ENCODE peak calls at places on chromosomes 6 and 20, in four cellular contexts. A is cardiac muscle cell, X is neural progenitor cell, F is thoracic aorta. E is an unnamed sample.

GRCh38 chr6:43521836-43522235 is 4.9 kb downstream of the POLR1C start:
- DNase-seq in X (no peak), A (no peak), F (no peak), E (no peak)

GRCh38 chr6:80021591-80021990 is 17.1 kb downstream of the TTK start:
- DNase-seq in X (no peak), F (no peak), A (no peak), E (no peak)

GRCh38 chr6:158539363-158539762 is 20.5 kb upstream of the TMEM181 start:
- DNase-seq in X (no peak), F (no peak), A (no peak), E (no peak)

GRCh38 chr6:168150551-168151444 is 71.8 kb upstream of the FRMD1 start:
- DNase-seq in X (peak), A (peak), F (no peak), E (peak)

GRCh38 chr6:16505711-16506362 is 255.4 kb downstream of the ATXN1 start:
- DNase-seq in F (no peak), A (no peak), X (no peak), E (no peak)

GRCh38 chr6:79436232-79436631 is 101.0 kb downstream of the LCA5 start:
- DNase-seq in A (no peak), X (no peak), F (no peak), E (no peak)

GRCh38 chr6:52522151-52522626 is 54.7 kb downstream of the TRAM2 start:
- DNase-seq in A (no peak), F (peak), X (no peak), E (no peak)

GRCh38 chr20:48599106-48599747 is 228.6 kb downstream of the PREX1 start:
- DNase-seq in X (no peak), A (no peak), F (no peak), E (no peak)

GRCh38 chr20:31684153-31685003 is 38.3 kb downstream of the BCL2L1 start:
- DNase-seq in F (no peak), X (no peak), A (no peak), E (no peak)

GRCh38 chr6:39367661-39368060 is 45.2 kb upstream of the KCNK16 start:
- DNase-seq in A (no peak), X (no peak), F (no peak), E (no peak)

GRCh38 chr6:140486468-140487361 is 1112.3 kb upstream of the CITED2 start:
- DNase-seq in F (no peak), A (no peak), X (no peak), E (no peak)

GRCh38 chr6:134503542-134504281 is 185.8 kb upstream of the SGK1 start:
- DNase-seq in A (no peak), F (no peak), X (no peak), E (no peak)

GRCh38 chr6:87925373-87926060 is 122.1 kb upstream of the SPACA1 start:
- DNase-seq in A (no peak), X (no peak), F (no peak), E (peak)

GRCh38 chr20:51763965-51764602 is 4.1 kb downstream of the ATP9A start:
- DNase-seq in A (no peak), X (no peak), F (no peak), E (no peak)

GRCh38 chr20:43458422-43458924 is 777 bp downstream of the SRSF6 start:
- DNase-seq in A (no peak), F (no peak), X (no peak), E (no peak)

GRCh38 chr6:53112404-53112803 is 36.2 kb downstream of the GCM1 start:
- DNase-seq in F (no peak), X (no peak), A (no peak), E (no peak)

GRCh38 chr6:117729613-117730012 is 54.3 kb downstream of the NUS1 start:
- DNase-seq in X (no peak), A (no peak), F (no peak), E (no peak)

GRCh38 chr20:51445591-51445990 is 96.9 kb downstream of the NFATC2 start:
- DNase-seq in A (no peak), X (no peak), F (no peak), E (no peak)

GRCh38 chr6:7646394-7646793 is 56.4 kb downstream of the SNRNP48 start:
- DNase-seq in F (no peak), X (no peak), A (no peak), E (no peak)

GRCh38 chr6:137666202-137666774 is 172.1 kb upstream of the OLIG3 start:
- DNase-seq in A (no peak), X (no peak), F (no peak), E (no peak)

GRCh38 chr6:37242042-37242428 is 15.5 kb upstream of the TBC1D22B start:
- DNase-seq in F (no peak), X (no peak), A (no peak), E (no peak)

GRCh38 chr6:135938588-135939215 is 87.2 kb downstream of the PDE7B start:
- DNase-seq in A (no peak), F (no peak), X (peak), E (peak)

GRCh38 chr6:130035211-130035610 is 16.8 kb downstream of the L3MBTL3 start:
- DNase-seq in F (no peak), X (no peak), A (no peak), E (no peak)

GRCh38 chr20:20736303-20736702 is 23.9 kb upstream of the RALGAPA2 start:
- DNase-seq in X (no peak), F (no peak), A (no peak), E (no peak)

GRCh38 chr20:61753196-61753942 is 312.3 kb downstream of the TAF4 start:
- DNase-seq in F (no peak), A (no peak), X (no peak), E (no peak)

GRCh38 chr6:113860165-113860955 is 3.2 kb downstream of the MARCKS start:
- DNase-seq in A (peak), F (no peak), X (peak), E (peak)

GRCh38 chr6:56490994-56491393 is 151.7 kb downstream of the DST start:
- DNase-seq in X (no peak), A (no peak), F (no peak), E (no peak)

GRCh38 chr6:54595844-54596243 is 250.7 kb upstream of the FAM83B start:
- DNase-seq in X (no peak), F (no peak), A (no peak), E (no peak)

GRCh38 chr6:21079468-21080048 is 514.0 kb upstream of the SOX4 start:
- DNase-seq in A (no peak), F (no peak), X (no peak), E (no peak)

GRCh38 chr6:75280131-75280855 is 4.3 kb downstream of the TMEM30A start:
- DNase-seq in X (no peak), F (no peak), A (no peak), E (no peak)

GRCh38 chr6:75282706-75283105 is 1.9 kb downstream of the TMEM30A start:
- DNase-seq in A (no peak), F (no peak), X (no peak), E (no peak)

GRCh38 chr6:75283907-75284284 is 696 bp downstream of the TMEM30A start:
- DNase-seq in A (no peak), F (no peak), X (peak), E (peak)

GRCh38 chr6:75279418-75279817 is 5.2 kb downstream of the TMEM30A start:
- DNase-seq in A (no peak), F (no peak), X (no peak), E (no peak)

DNA sequence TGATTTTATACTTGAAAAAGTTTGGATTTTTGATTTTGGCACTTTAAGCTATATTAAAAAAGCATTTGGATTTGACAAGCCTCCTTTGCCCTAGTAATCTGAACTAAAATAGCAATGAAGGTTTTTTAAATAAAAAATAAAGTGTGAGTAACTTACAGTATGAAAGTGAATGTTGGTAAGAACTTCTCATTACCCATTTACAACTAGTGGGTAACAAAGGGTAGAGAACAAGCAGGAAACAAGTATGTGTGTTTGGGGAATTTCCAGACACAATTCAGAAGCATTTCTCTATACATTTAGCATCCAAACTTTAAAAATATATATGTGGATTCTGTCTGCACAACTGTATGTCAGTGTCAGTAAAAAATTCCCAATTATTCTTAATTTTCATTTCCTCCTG is 2.9 kb downstream of the TMEM30A start:
- DNase-seq in X (no peak), F (no peak), A (no peak), E (no peak)
- H3K4me3 ChIP-seq in X (peak), F (peak), A (peak), E (no peak)

GRCh38 chr20:5809495-5809894 is 59.3 kb downstream of the SHLD1 start:
- DNase-seq in A (no peak), F (no peak), X (no peak), E (no peak)

GRCh38 chr20:5807431-5807830 is 57.2 kb downstream of the SHLD1 start:
- DNase-seq in A (no peak), X (no peak), F (no peak), E (no peak)

GRCh38 chr20:5811746-5812145 is 61.5 kb downstream of the SHLD1 start:
- DNase-seq in F (no peak), A (no peak), X (no peak), E (no peak)

GRCh38 chr20:5808901-5809300 is 58.7 kb downstream of the SHLD1 start:
- DNase-seq in F (no peak), A (no peak), X (no peak), E (no peak)

DNA sequence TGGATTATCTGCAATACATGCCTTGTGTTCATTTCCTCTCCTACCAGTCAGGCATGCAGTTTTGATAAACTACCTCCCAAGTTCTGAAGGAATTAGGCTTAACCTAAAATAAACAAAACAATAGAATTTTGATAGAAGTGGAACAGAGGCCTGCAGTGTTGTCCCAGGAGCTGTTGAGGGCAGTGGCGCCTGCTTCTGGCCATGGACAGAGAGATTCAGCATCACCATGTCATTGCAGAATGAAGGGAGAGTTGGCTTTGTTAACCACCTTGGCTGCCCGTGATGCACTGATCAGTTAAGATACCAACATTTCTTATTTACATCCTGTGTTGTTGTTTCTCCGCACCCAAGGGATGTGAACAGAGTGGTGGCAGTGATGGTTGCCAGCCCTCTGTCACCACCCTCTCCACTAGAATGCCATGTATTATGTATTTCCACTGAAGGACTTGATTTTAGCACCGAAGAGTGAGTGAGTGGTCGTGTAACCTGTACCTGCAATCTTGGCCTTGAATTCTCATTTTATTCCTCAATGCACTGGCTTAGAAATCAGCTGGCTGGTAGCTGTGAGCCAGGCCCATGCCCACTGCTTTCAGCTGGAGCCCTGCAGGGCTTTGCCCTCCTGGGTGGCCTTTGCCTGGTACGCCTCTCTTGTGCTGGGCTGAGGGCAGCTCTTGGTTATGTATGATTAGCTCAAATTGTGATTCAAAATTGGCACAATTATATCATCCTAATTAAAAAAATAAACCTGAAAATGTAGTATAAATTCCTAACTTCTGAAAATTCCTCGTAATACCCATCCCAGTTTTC is 56.5 kb downstream of the SHLD1 start:
- DNase-seq in A (no peak), X (peak), F (no peak), E (no peak)
- TF ChIP-seq CTCF in A (peak), X (peak), F (no peak), E (peak)

GRCh38 chr6:85459224-85459901 is 9.5 kb downstream of the NT5E start:
- DNase-seq in A (no peak), F (no peak), X (no peak), E (no peak)

GRCh38 chr6:85456782-85457181 is 6.9 kb downstream of the NT5E start:
- DNase-seq in A (no peak), X (no peak), F (no peak), E (no peak)

GRCh38 chr6:85458184-85458583 is 8.3 kb downstream of the NT5E start:
- DNase-seq in F (no peak), X (no peak), A (no peak), E (no peak)

GRCh38 chr6:85460154-85460950 is 10.5 kb downstream of the NT5E start:
- DNase-seq in A (no peak), X (no peak), F (no peak), E (no peak)

DNA sequence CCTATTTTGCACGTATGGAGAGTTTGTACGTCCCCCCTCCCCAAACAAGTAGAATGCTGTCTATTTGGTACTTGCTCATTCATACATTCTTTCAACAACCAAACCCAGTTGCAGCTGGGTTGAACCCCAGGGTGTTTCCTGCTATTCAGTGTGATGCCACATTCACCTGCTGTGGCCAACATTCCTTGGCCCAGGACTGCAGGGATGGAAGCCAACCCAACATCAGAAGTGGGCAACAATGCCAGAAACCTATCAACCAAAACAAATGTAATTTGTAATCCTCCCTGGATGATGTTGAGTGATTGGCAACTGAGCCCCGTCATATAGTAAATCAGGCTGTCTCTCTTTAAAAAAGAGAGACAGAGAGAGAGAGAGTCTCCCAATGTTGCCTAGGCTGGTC is 8.9 kb downstream of the NT5E start:
- DNase-seq in F (no peak), A (no peak), X (no peak), E (no peak)
- H3K27ac ChIP-seq in F (peak), A (no peak), X (no peak), E (no peak)

GRCh38 chr20:44600301-44600700 is 17.9 kb downstream of the PKIG start:
- DNase-seq in X (no peak), F (no peak), A (no peak), E (no peak)

GRCh38 chr20:44601801-44602204 is 19.4 kb downstream of the PKIG start:
- DNase-seq in F (peak), X (no peak), A (no peak), E (no peak)

GRCh38 chr20:44599715-44600114 is 17.3 kb downstream of the PKIG start:
- DNase-seq in X (no peak), A (no peak), F (no peak), E (no peak)

GRCh38 chr20:44598413-44599290 is 16.3 kb downstream of the PKIG start:
- DNase-seq in X (peak), F (no peak), A (no peak), E (no peak)

DNA sequence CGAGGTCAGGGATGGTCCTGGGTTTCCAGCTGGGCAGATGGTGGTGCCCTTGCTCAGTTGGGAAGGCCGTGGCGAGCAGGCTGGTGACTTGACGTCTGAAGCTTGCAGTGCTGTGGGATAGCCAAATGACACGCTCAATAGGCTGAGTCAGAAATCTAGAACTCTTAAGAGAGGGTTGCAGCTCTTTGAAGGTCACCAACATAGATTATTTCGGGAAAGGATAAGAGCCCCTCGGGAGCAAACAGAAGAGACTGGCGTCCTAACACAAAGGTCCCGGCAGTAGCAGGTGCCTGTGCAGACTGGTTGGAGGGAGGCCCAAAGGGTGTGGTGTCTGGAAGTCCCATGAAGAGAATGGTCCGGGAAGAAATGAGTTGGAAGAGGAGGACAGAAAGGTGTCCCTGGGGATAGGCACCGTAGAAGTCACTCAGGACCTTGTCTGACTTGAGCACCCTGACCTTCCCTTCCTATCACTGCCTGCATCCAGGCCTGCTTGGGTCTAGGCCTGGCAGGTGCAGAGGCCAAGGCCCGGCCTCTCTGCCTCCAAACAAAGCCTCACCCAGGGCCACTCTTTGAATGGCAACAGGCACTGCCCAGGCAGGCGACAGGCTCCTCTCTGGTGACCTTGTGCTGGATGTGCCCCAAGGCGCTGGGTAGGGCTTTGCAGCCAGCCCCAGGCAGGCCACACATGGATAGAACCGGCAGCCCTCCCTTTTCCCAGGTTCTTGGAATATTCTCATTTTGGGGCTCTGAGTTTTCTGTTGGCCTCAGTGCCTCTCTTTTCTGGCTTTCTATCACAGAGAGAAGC is 18.6 kb downstream of the PKIG start:
- DNase-seq in F (no peak), X (no peak), A (no peak), E (no peak)
- H3K4me3 ChIP-seq in F (peak), X (no peak), A (no peak), E (no peak)

GRCh38 chr6:169487579-169488205 is 214.1 kb downstream of the WDR27 start:
- DNase-seq in A (no peak), F (no peak), X (no peak), E (no peak)
- TF ChIP-seq CTCF in A (peak), F (no peak), X (peak), E (no peak)

GRCh38 chr20:37120497-37120896 is 24.7 kb upstream of the RBL1 start:
- DNase-seq in X (no peak), A (no peak), F (no peak), E (no peak)
- H3K27ac ChIP-seq in X (no peak), A (no peak), F (no peak), E (no peak)

DNA sequence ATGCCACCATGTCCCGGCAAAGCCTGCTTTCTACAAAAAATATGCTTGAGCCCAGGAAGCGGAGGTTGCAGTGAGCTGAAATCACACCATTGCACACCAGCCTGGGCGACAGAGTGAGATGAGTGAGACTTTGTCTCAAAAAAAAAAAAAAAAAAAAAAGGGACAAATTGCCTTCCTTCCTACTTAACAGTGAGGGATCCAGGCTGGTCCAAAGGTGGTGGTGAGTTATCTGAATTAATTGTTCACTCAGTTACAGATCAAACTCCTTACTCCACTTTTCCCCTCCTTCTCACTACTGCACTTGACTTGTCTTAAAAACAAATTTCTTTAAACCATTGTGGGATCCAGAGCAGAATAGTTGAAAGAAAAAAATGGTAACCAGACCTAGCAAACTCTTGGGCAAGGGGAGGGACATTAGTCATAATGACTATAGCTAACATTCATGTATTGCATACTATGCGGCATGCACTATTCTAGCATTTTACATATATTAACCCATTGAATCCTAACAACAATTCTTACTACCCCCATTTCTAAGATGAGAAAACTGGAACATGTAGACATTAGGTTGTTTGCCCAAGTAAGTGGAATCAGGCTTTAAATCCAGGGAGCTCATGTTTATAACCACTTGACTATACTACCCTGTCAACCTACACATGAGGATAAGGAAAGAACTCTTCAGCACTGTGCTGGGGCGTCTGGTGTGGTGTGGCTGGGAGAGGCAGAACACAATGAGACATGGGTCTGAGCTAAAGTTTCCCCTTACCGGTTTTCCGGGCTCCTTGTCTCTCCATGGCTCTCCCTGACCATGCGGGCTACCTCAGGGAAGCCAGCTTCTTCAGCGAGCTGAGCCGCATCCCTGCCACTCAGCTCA is 1.5 kb downstream of the GPANK1 start:
- DNase-seq in A (no peak), X (no peak), F (no peak), E (no peak)
- H3K4me3 ChIP-seq in A (peak), X (peak), F (peak), E (peak)